ENCODE peak calls at places on chromosome 2, in six cellular contexts. L, P, M, Q, R and V are unnamed samples.

GRCh38 chr2:95063401-95063958 is 38.0 kb downstream of the MAL start:
- DNase-seq in L (peak; percentile 40), P (no peak), M (peak; percentile 15), Q (peak; percentile 44), R (no peak), V (no peak)

GRCh38 chr2:154439156-154439555 is 259.3 kb upstream of the KCNJ3 start:
- DNase-seq in L (no peak), P (no peak), M (no peak), Q (no peak), R (no peak), V (no peak)

GRCh38 chr2:70937866-70938579 is 2.3 kb downstream of the ATP6V1B1 start:
- DNase-seq in L (peak; percentile 44), P (no peak), M (no peak), Q (no peak), R (no peak), V (no peak)

GRCh38 chr2:166627893-166628292 is 133.8 kb upstream of the SCN7A start:
- DNase-seq in L (no peak), P (no peak), M (no peak), Q (no peak), R (no peak), V (no peak)

GRCh38 chr2:39689876-39690275 is 24.2 kb downstream of the TMEM178A start:
- DNase-seq in L (no peak), P (no peak), M (no peak), Q (no peak), R (no peak), V (no peak)

GRCh38 chr2:196170681-196171247 is 614 bp downstream of the STK17B start:
- DNase-seq in L (no peak), P (no peak), M (peak; percentile 39), Q (peak; percentile 21), R (peak; percentile 34), V (no peak)

GRCh38 chr2:48851161-48851560 is 95.6 kb upstream of the LHCGR start:
- DNase-seq in L (no peak), P (no peak), M (no peak), Q (no peak), R (no peak), V (no peak)

GRCh38 chr2:213187833-213188532 is 36.6 kb upstream of the IKZF2 start:
- DNase-seq in L (no peak), P (peak; percentile 8), M (no peak), Q (peak; percentile 74), R (no peak), V (no peak)

GRCh38 chr2:189265696-189266320 is 86.2 kb upstream of the COL5A2 start:
- DNase-seq in L (no peak), P (no peak), M (no peak), Q (no peak), R (no peak), V (no peak)

GRCh38 chr2:226797289-226797988 is 2.2 kb downstream of the IRS1 start:
- DNase-seq in L (peak; percentile 87), P (no peak), M (peak; percentile 28), Q (peak; percentile 73), R (peak; percentile 40), V (peak; percentile 55)

GRCh38 chr2:64608867-64609228 is 44.9 kb downstream of the SERTAD2 start:
- DNase-seq in L (peak; percentile 67), P (no peak), M (no peak), Q (no peak), R (no peak), V (no peak)
- H3K4me3 ChIP-seq in L (peak overlapping the region; percentile 62), P (peak overlapping the region; percentile 55), M (peak overlapping the region; percentile 58), Q (peak overlapping the region; percentile 50), R (peak overlapping the region; percentile 53), V (peak overlapping the region; percentile 65)

GRCh38 chr2:130910931-130911330 is 74.2 kb downstream of the ARHGEF4 start:
- DNase-seq in L (no peak), P (no peak), M (no peak), Q (no peak), R (no peak), V (no peak)
- H3K27ac ChIP-seq in L (no peak overlapping the region), P (no peak overlapping the region), M (no peak overlapping the region), Q (no peak overlapping the region), R (no peak overlapping the region), V (no peak overlapping the region)

GRCh38 chr2:202813387-202813786 is 58.2 kb downstream of the ICA1L start:
- DNase-seq in L (no peak), P (no peak), M (no peak), Q (no peak), R (no peak), V (no peak)
- TF ChIP-seq POLR2A in L (no peak), P (no peak), M (no peak), Q (no peak), R (no peak), V (no peak)

GRCh38 chr2:85523906-85524566 is 14.9 kb upstream of the MAT2A start:
- DNase-seq in L (no peak), P (no peak), M (no peak), Q (peak; percentile 10), R (no peak), V (no peak)

GRCh38 chr2:85525029-85525428 is 13.9 kb upstream of the MAT2A start:
- DNase-seq in L (no peak), P (no peak), M (no peak), Q (no peak), R (no peak), V (no peak)

GRCh38 chr2:85523062-85523905 is 15.7 kb upstream of the MAT2A start:
- DNase-seq in L (no peak), P (no peak), M (peak; percentile 49), Q (no peak), R (peak; percentile 40), V (no peak)

GRCh38 chr2:85525567-85525966 is 13.4 kb upstream of the MAT2A start:
- DNase-seq in L (no peak), P (no peak), M (no peak), Q (no peak), R (no peak), V (no peak)

GRCh38 chr2:85524567-85524923 is 14.4 kb upstream of the MAT2A start:
- DNase-seq in L (no peak), P (no peak), M (peak; percentile 31), Q (no peak), R (no peak), V (no peak)
- H3K4me3 ChIP-seq in L (no peak overlapping the region), P (no peak overlapping the region), M (no peak overlapping the region), Q (no peak overlapping the region), R (no peak overlapping the region), V (no peak overlapping the region)

GRCh38 chr2:217790195-217790594 is 212.6 kb downstream of the TNS1 start:
- DNase-seq in L (peak; percentile 61), P (no peak), M (no peak), Q (no peak), R (no peak), V (no peak)

GRCh38 chr2:217790681-217791392 is 212.0 kb downstream of the TNS1 start:
- DNase-seq in L (peak; percentile 65), P (no peak), M (peak; percentile 20), Q (no peak), R (no peak), V (no peak)

GRCh38 chr2:217788669-217789002 is 214.2 kb downstream of the TNS1 start:
- DNase-seq in L (no peak), P (no peak), M (no peak), Q (no peak), R (no peak), V (no peak)

GRCh38 chr2:217789003-217789735 is 213.6 kb downstream of the TNS1 start:
- DNase-seq in L (peak; percentile 92), P (peak; percentile 50), M (peak; percentile 86), Q (peak; percentile 90), R (peak; percentile 82), V (peak; percentile 87)

GRCh38 chr2:217789736-217790181 is 213.0 kb downstream of the TNS1 start:
- DNase-seq in L (peak; percentile 64), P (no peak), M (peak; percentile 19), Q (no peak), R (no peak), V (no peak)
- H3K27ac ChIP-seq in L (peak overlapping the region; percentile 66), P (no peak overlapping the region), M (no peak overlapping the region), Q (peak overlapping the region; percentile 18), R (peak overlapping the region; percentile 22), V (peak overlapping the region; percentile 27)

GRCh38 chr2:156331572-156332451 is 709 bp downstream of the NR4A2 start:
- DNase-seq in L (peak; percentile 91), P (peak; percentile 61), M (peak; percentile 68), Q (peak; percentile 68), R (peak; percentile 74), V (peak; percentile 72)
- TF ChIP-seq POLR2A in L (no peak), P (no peak), M (no peak), Q (no peak), R (no peak), V (no peak)

DNA sequence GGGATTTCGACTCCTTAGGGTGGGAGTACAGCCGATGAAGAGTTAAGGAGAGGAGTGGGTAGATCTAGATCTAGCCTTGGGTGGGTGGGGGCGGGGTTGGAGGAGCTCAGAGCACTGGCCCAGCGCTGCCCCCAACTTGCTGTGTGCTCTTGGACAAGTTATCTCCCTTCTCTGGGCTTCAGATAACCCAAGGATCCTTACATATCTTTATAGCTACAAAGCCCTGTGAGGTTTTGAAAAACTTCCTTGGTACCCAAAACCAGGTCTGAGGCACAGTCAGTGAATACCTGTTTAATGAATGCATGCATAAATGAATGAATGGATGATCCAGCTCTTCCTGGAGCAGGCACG is 1.3 kb upstream of the ODC1 start:
- DNase-seq in L (no peak), P (no peak), M (no peak), Q (no peak), R (no peak), V (no peak)
- H3K4me3 ChIP-seq in L (peak overlapping the region; percentile 71), P (peak overlapping the region; percentile 78), M (peak overlapping the region; percentile 68), Q (peak overlapping the region; percentile 41), R (peak overlapping the region; percentile 55), V (peak overlapping the region; percentile 78)